ENCODE peak calls at places on chromosomes 6 and 20, in ten cellular contexts. B, R, Y, P, S, F, T, L, W and E are unnamed samples.

GRCh38 chr6:53795702-53796450 is 1.1 kb downstream of the LRRC1 start:
- DNase-seq in B (peak), R (peak), Y (no peak), P (peak), S (peak), F (peak), T (peak), L (no peak), W (no peak), E (peak)

GRCh38 chr6:87718662-87719433 is 16.8 kb upstream of the AKIRIN2 start:
- DNase-seq in B (no peak), R (peak), Y (no peak), P (no peak), S (peak), F (no peak), T (peak), L (no peak), W (peak), E (no peak)

GRCh38 chr6:77136086-77136485 is 327.2 kb downstream of the HTR1B start:
- DNase-seq in B (no peak), R (peak), Y (no peak), P (no peak), S (no peak), F (no peak), T (no peak), L (no peak), W (peak), E (no peak)

GRCh38 chr6:137862419-137863125 is 4.5 kb upstream of the TNFAIP3 start:
- DNase-seq in B (no peak), R (no peak), Y (no peak), P (no peak), S (no peak), F (no peak), T (no peak), L (no peak), W (no peak), E (no peak)

GRCh38 chr20:50144362-50144761 is 9.2 kb downstream of the PEDS1 start:
- DNase-seq in B (no peak), R (peak), Y (peak), P (no peak), S (peak), F (no peak), T (peak), L (peak), W (peak), E (no peak)

GRCh38 chr20:45911486-45912343 is at the start of gene PLTP:
- DNase-seq in B (peak), R (no peak), Y (no peak), P (peak), S (peak), F (peak), T (peak), L (peak), W (peak), E (peak)

GRCh38 chr20:42688576-42688975 is 501.1 kb downstream of the PTPRT start:
- DNase-seq in B (no peak), R (no peak), Y (no peak), P (peak), S (no peak), F (peak), T (peak), L (no peak), W (no peak), E (no peak)

GRCh38 chr6:150241751-150242150 is 98.9 kb downstream of the PPP1R14C start:
- DNase-seq in B (no peak), R (no peak), Y (no peak), P (no peak), S (no peak), F (no peak), T (no peak), L (no peak), W (no peak), E (no peak)

GRCh38 chr6:139846538-139847321 is 472.3 kb upstream of the CITED2 start:
- DNase-seq in B (no peak), R (no peak), Y (no peak), P (no peak), S (no peak), F (peak), T (no peak), L (no peak), W (no peak), E (no peak)

GRCh38 chr20:51163996-51164600 is 141.2 kb upstream of the KCNG1 start:
- DNase-seq in B (no peak), R (no peak), Y (no peak), P (no peak), S (no peak), F (no peak), T (no peak), L (no peak), W (no peak), E (no peak)

GRCh38 chr6:159762681-159763293 is 942 bp downstream of the ACAT2 start:
- DNase-seq in B (no peak), R (peak), Y (no peak), P (no peak), S (no peak), F (no peak), T (no peak), L (no peak), W (no peak), E (no peak)

GRCh38 chr6:85569323-85569722 is 24.3 kb downstream of the SNX14 start:
- DNase-seq in B (no peak), R (no peak), Y (no peak), P (no peak), S (no peak), F (no peak), T (no peak), L (no peak), W (peak), E (no peak)

GRCh38 chr6:15077964-15078363 is 167.9 kb upstream of the JARID2 start:
- DNase-seq in B (no peak), R (no peak), Y (no peak), P (no peak), S (no peak), F (no peak), T (no peak), L (no peak), W (no peak), E (no peak)

GRCh38 chr6:116144590-116144989 is 18.7 kb upstream of the COL10A1 start:
- DNase-seq in B (no peak), R (peak), Y (peak), P (no peak), S (no peak), F (no peak), T (peak), L (peak), W (peak), E (no peak)

GRCh38 chr6:12608874-12609273 is 107.7 kb upstream of the PHACTR1 start:
- DNase-seq in B (no peak), R (no peak), Y (no peak), P (no peak), S (no peak), F (no peak), T (no peak), L (no peak), W (no peak), E (no peak)

GRCh38 chr6:14270925-14271791 is 153.6 kb downstream of the CD83 start:
- DNase-seq in B (no peak), R (peak), Y (peak), P (no peak), S (no peak), F (no peak), T (peak), L (peak), W (peak), E (no peak)

GRCh38 chr20:18678599-18678998 is 90.7 kb downstream of the DTD1 start:
- DNase-seq in B (no peak), R (no peak), Y (no peak), P (no peak), S (no peak), F (no peak), T (no peak), L (no peak), W (no peak), E (no peak)

GRCh38 chr20:40646321-40647212 is 42.5 kb downstream of the MAFB start:
- DNase-seq in B (no peak), R (no peak), Y (no peak), P (no peak), S (no peak), F (no peak), T (no peak), L (no peak), W (no peak), E (no peak)

GRCh38 chr6:163260111-163260895 is 154.2 kb upstream of the QKI start:
- DNase-seq in B (no peak), R (no peak), Y (no peak), P (no peak), S (no peak), F (peak), T (no peak), L (peak), W (peak), E (no peak)

GRCh38 chr20:38806855-38807655 is 1.6 kb downstream of the PPP1R16B start:
- DNase-seq in B (no peak), R (no peak), Y (no peak), P (no peak), S (no peak), F (no peak), T (no peak), L (no peak), W (no peak), E (peak)

GRCh38 chr20:57662028-57662312 is 41.7 kb upstream of the ZBP1 start:
- DNase-seq in B (no peak), R (no peak), Y (no peak), P (no peak), S (no peak), F (no peak), T (no peak), L (no peak), W (no peak), E (peak)

GRCh38 chr20:56175884-56176283 is 72.6 kb upstream of the MC3R start:
- DNase-seq in B (no peak), R (no peak), Y (no peak), P (no peak), S (no peak), F (no peak), T (no peak), L (no peak), W (no peak), E (no peak)

GRCh38 chr20:56166781-56167465 is 81.6 kb upstream of the MC3R start:
- DNase-seq in B (no peak), R (no peak), Y (no peak), P (no peak), S (no peak), F (no peak), T (no peak), L (no peak), W (no peak), E (no peak)

GRCh38 chr20:56174416-56174815 is 74.1 kb upstream of the MC3R start:
- DNase-seq in B (no peak), R (no peak), Y (no peak), P (no peak), S (no peak), F (no peak), T (no peak), L (no peak), W (no peak), E (no peak)

GRCh38 chr20:56171087-56172012 is 77.2 kb upstream of the MC3R start:
- DNase-seq in B (no peak), R (peak), Y (no peak), P (no peak), S (no peak), F (no peak), T (no peak), L (no peak), W (no peak), E (no peak)
- TF ChIP-seq CTCF in B (no peak), R (peak), Y (peak), P (no peak), S (no peak), F (no peak), T (no peak), L (no peak), W (no peak), E (peak)

GRCh38 chr20:294602-295001 is 2.8 kb upstream of the ZCCHC3 start:
- DNase-seq in B (no peak), R (no peak), Y (no peak), P (no peak), S (no peak), F (no peak), T (no peak), L (no peak), W (no peak), E (no peak)

GRCh38 chr20:289693-290080 is 863 bp downstream of the C20orf96 start:
- DNase-seq in B (no peak), R (no peak), Y (no peak), P (no peak), S (no peak), F (no peak), T (no peak), L (no peak), W (no peak), E (no peak)

GRCh38 chr20:286508-286907 is 4.0 kb downstream of the C20orf96 start:
- DNase-seq in B (no peak), R (no peak), Y (no peak), P (no peak), S (no peak), F (no peak), T (no peak), L (no peak), W (no peak), E (no peak)

GRCh38 chr20:288956-289692 is 1.4 kb downstream of the C20orf96 start:
- DNase-seq in B (no peak), R (no peak), Y (no peak), P (no peak), S (no peak), F (no peak), T (no peak), L (no peak), W (no peak), E (no peak)

DNA sequence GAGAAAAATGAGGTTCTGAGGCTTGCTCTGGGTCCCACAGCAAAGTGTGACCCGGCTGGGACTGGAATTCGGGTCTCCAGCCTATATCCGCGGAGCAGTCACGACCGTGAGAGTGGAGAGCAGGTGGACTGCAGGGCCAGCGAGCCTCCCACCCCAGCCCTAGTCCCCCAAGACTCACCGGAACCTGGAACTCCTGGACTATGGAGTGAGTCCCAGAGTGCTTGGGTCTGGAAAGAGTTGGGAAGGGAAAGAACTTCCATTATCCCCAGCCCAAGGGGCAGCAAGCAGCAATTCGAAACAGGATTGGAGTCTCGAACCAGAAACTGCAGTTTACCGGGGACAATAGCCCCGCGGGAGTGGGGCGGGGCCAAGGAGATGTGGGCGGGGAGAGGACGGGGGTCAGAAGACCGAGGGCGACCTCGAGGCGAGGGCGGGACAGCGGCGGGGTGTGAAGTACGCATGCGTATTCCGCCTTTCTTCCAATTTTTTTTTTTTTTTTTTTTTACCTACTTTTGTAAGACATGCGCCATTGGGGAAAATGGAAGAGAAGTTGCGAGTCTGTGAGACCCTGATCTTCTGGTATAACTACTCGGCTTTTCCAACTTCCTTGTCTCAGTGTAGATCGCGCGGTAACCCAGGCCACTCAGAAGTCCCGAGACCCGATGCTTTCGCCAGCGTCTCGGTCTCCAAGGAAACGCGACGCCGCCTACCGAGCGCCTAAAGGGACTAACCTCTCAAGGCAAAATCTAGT is at the start of gene C20orf96:
- DNase-seq in B (peak), R (peak), Y (peak), P (peak), S (peak), F (peak), T (peak), L (peak), W (peak), E (peak)
- TF ChIP-seq CTCF in B (peak), R (peak), Y (peak), P (peak), S (peak), F (peak), T (no peak), L (peak), W (peak), E (peak)

DNA sequence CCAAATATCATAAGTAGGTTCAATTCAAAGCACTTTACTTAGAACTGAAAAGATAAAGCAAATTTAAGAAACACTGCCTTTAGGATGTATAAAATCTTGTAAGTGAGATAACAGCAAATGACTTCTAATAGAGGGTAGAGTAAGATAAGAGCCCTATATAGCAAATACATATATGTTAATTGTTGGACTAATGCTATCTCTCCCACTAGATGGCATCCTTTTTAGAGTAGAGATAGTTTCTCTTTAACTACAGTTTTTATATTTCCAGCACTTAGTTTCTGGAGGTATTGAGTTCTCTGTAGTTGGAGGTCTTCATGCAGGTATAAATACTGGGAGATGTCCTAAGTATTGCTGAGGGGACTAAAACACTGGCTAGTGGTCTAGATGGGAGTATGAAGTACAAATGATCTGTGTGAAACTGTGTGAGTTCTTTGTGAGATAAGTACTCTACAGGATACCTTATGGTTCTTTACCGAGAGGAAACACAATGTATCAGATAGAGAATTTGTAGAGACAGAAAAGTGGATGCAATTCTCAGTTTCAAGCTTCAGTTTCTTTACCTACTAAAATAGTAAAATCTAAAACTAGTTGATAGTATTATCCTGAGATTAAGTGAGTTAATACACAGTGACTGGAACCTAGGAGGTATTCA is 399.3 kb downstream of the KHDRBS2 start:
- DNase-seq in B (no peak), R (no peak), Y (no peak), P (no peak), S (no peak), F (peak), T (no peak), L (no peak), W (no peak), E (no peak)
- TF ChIP-seq CTCF in B (no peak), R (no peak), Y (peak), P (peak), S (no peak), F (no peak), T (no peak), L (no peak), W (no peak), E (no peak)

GRCh38 chr6:56995347-56995746 is 40.4 kb downstream of the BEND6 start:
- DNase-seq in B (no peak), R (peak), Y (no peak), P (no peak), S (no peak), F (no peak), T (peak), L (no peak), W (no peak), E (no peak)
- TF ChIP-seq CTCF in B (no peak), R (peak), Y (peak), P (no peak), S (no peak), F (no peak), T (peak), L (peak), W (no peak), E (no peak)

GRCh38 chr6:164897523-164898094 is 411.8 kb downstream of the C6orf118 start:
- DNase-seq in B (no peak), R (no peak), Y (no peak), P (no peak), S (no peak), F (no peak), T (no peak), L (no peak), W (no peak), E (no peak)
- TF ChIP-seq CTCF in B (no peak), R (no peak), Y (no peak), P (peak), S (no peak), F (no peak), T (no peak), L (no peak), W (no peak), E (peak)

DNA sequence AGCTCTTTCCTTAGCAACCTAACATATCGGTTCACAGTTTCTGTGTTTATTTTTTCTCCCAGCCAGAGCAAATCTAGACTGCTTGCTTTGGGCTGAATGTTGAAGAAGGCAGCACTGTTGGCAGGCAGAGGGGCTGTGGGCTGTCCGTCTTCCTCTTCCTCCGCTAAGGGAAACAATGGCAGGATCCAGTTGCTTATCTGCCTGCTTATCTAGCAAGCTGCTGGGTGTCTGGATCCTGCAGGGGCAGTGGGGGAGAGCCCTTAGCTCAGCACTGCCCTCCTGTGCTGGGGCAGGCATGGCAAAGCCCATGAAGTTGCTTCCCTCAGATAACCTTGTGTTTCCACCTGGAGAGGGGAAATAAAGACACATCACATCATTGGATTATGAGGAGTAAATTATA is 92.7 kb upstream of the CD93 start:
- DNase-seq in B (peak), R (no peak), Y (no peak), P (no peak), S (no peak), F (no peak), T (no peak), L (no peak), W (no peak), E (no peak)
- TF ChIP-seq CTCF in B (peak), R (peak), Y (no peak), P (no peak), S (no peak), F (peak), T (no peak), L (peak), W (no peak), E (no peak)

GRCh38 chr6:24524801-24525200 is 30.0 kb downstream of the ALDH5A1 start:
- DNase-seq in B (no peak), R (peak), Y (peak), P (no peak), S (no peak), F (peak), T (peak), L (peak), W (peak), E (peak)
- TF ChIP-seq CTCF in B (no peak), R (peak), Y (peak), P (peak), S (no peak), F (peak), T (peak), L (peak), W (peak), E (peak)

GRCh38 chr6:110410534-110410933 is 4.8 kb downstream of the DDO start:
- DNase-seq in B (no peak), R (no peak), Y (no peak), P (no peak), S (no peak), F (no peak), T (no peak), L (no peak), W (no peak), E (no peak)
- TF ChIP-seq CTCF in B (no peak), R (no peak), Y (no peak), P (no peak), S (no peak), F (no peak), T (no peak), L (no peak), W (no peak), E (no peak)

GRCh38 chr6:31728767-31729514 is at the start of gene DDAH2:
- DNase-seq in B (peak), R (no peak), Y (no peak), P (no peak), S (no peak), F (no peak), T (no peak), L (no peak), W (no peak), E (no peak)

GRCh38 chr6:31730631-31731086 is 1.6 kb upstream of the DDAH2 start:
- DNase-seq in B (no peak), R (no peak), Y (no peak), P (no peak), S (no peak), F (no peak), T (no peak), L (no peak), W (no peak), E (no peak)

GRCh38 chr6:31729979-31730630 is 1.0 kb upstream of the DDAH2 start:
- DNase-seq in B (peak), R (peak), Y (no peak), P (peak), S (peak), F (peak), T (peak), L (peak), W (peak), E (peak)

GRCh38 chr6:31727717-31728671 is 1.1 kb downstream of the DDAH2 start:
- DNase-seq in B (peak), R (no peak), Y (no peak), P (no peak), S (no peak), F (no peak), T (no peak), L (no peak), W (no peak), E (no peak)

GRCh38 chr6:31729515-31729978 is 448 bp upstream of the DDAH2 start:
- DNase-seq in B (peak), R (peak), Y (peak), P (peak), S (peak), F (peak), T (peak), L (peak), W (peak), E (peak)
- TF ChIP-seq CTCF in B (no peak), R (no peak), Y (peak), P (peak), S (peak), F (no peak), T (no peak), L (no peak), W (no peak), E (peak)